ENCODE peak calls at places on chromosome 18, in four cellular contexts. Y is HepG2, M is K562, L is WTC11. G is an unnamed sample.
A peak's percentile ranks its signal among the peaks of the same experiment; 100 is the strongest.

GRCh38 chr18:55546873-55547704 is 40.9 kb downstream of the TCF4 start:
- DNase-seq in Y (no peak), M (no peak), L (no peak), G (no peak)

GRCh38 chr18:12879840-12880531 is 4.1 kb downstream of the PTPN2 start:
- DNase-seq in Y (no peak), M (no peak), L (no peak), G (no peak)

GRCh38 chr18:1564793-1565192 is 660.1 kb downstream of the ADCYAP1 start:
- DNase-seq in Y (no peak), M (no peak), L (no peak), G (no peak)

GRCh38 chr18:46621871-46622270 is 35.1 kb downstream of the LOXHD1 start:
- DNase-seq in Y (no peak), M (no peak), L (no peak), G (no peak)

GRCh38 chr18:46343940-46344372 is 239.8 kb downstream of the HAUS1 start:
- DNase-seq in Y (no peak), M (peak; percentile 13), L (peak; percentile 52), G (peak; percentile 40)

GRCh38 chr18:55907352-55908045 is 319.5 kb upstream of the TCF4 start:
- DNase-seq in Y (no peak), M (no peak), L (no peak), G (no peak)

GRCh38 chr18:73887801-73888200 is 259.8 kb downstream of the FBXO15 start:
- DNase-seq in Y (no peak), M (no peak), L (no peak), G (no peak)

GRCh38 chr18:6569813-6570212 is 155.1 kb upstream of the L3MBTL4 start:
- DNase-seq in Y (no peak), M (no peak), L (no peak), G (no peak)

GRCh38 chr18:31555971-31556747 is 35.5 kb upstream of the TTR start:
- DNase-seq in Y (peak; percentile 58), M (peak; percentile 60), L (peak; percentile 24), G (peak; percentile 39)

GRCh38 chr18:45066868-45067267 is 386.2 kb downstream of the SETBP1 start:
- DNase-seq in Y (no peak), M (no peak), L (no peak), G (peak; percentile 2)

GRCh38 chr18:55878224-55878623 is 290.2 kb upstream of the TCF4 start:
- DNase-seq in Y (no peak), M (no peak), L (no peak), G (no peak)

GRCh38 chr18:50665015-50665414 is 105.1 kb downstream of the MAPK4 start:
- DNase-seq in Y (no peak), M (no peak), L (no peak), G (no peak)

GRCh38 chr18:50661013-50661412 is 101.1 kb downstream of the MAPK4 start:
- DNase-seq in Y (no peak), M (no peak), L (no peak), G (no peak)

GRCh38 chr18:50663626-50664441 is 103.9 kb downstream of the MAPK4 start:
- DNase-seq in Y (no peak), M (no peak), L (no peak), G (no peak)

GRCh38 chr18:50662177-50662576 is 102.3 kb downstream of the MAPK4 start:
- DNase-seq in Y (peak; percentile 21), M (peak; percentile 39), L (no peak), G (no peak)

DNA sequence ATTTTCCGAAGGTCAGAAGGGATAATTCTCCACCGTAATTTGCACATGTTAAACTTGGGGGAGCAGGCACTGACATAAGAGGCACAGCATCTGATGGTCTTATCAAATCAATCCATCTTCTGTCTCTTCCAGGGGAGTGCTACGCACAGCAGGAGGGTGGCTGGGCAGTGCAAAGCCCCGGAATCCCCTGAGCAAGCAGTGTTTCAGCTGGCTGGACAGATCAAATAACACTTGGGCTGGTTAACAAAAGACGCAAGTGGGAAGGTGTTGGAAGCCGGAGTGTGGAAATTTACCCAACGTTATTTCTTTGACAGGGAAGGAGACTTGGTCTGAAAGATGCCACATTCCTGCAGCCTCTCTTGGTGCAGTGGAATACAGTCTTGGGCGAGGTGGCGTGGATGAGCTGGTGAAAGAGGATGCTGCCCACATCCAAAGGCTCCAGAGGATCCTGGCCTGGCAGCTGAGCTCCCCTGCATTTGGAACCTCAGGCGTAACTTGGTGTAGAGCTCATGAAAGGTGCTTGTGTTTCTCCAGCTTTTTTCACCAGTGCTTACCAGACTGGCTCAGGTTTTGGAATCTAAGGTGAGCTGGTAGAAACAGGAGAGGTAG is 103.0 kb downstream of the MAPK4 start:
- DNase-seq in Y (no peak), M (no peak), L (no peak), G (no peak)
- TF ChIP-seq CREM in Y (no peak), M (no peak), L (no peak), G (no peak)

GRCh38 chr18:68316636-68317035 is 398.3 kb downstream of the TMX3 start:
- DNase-seq in Y (no peak), M (no peak), L (no peak), G (no peak)

GRCh38 chr18:68314403-68314802 is 400.5 kb downstream of the TMX3 start:
- DNase-seq in Y (no peak), M (no peak), L (no peak), G (no peak)
- TF ChIP-seq CREM in Y (no peak), M (no peak), L (no peak), G (no peak)

DNA sequence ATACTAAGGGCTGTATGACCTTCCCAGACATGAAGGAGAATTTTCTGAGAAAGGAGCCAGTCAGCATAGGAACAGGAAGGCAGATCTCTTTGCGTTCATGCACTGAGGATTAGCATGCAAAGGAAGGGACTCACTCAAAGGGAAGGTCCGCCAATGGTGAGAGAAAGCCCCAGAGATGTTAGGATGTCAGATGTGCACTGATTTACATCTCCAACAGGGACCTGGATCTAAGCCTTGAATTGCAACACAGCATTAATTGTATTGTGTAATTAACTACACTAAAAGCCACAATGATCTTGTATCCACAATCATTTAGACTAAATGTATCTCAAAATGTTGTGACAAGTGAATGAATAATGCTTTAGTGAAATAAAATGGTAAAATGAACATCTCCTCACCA is 4.1 kb downstream of the SERPINB5 start:
- DNase-seq in Y (no peak), M (no peak), L (no peak), G (no peak)
- TF ChIP-seq CREM in Y (no peak), M (no peak), L (no peak), G (no peak)

GRCh38 chr18:62757399-62758010 is 42.2 kb downstream of the PHLPP1 start:
- DNase-seq in Y (no peak), M (no peak), L (no peak), G (no peak)
- TF ChIP-seq CREM in Y (no peak), M (no peak), L (no peak), G (no peak)

GRCh38 chr18:40673150-40673549 is 1281.9 kb upstream of the PIK3C3 start:
- DNase-seq in Y (no peak), M (no peak), L (no peak), G (no peak)
- TF ChIP-seq CREM in Y (no peak), M (no peak), L (no peak), G (no peak)

G was measured in GM12878.